ENCODE peak calls at places on chromosome 15, in six cellular contexts. E is GM12892; S is Peyer's patch; H is activated CD4-positive, alpha-beta T cell treated with anti-CD3 and anti-CD28 coated beads, Interleukin-2, amount 50 U/mL, for 1 hour; P is activated naive CD4-positive, alpha-beta T cell; G is non-pigmented ciliary epithelial cell. R is an unnamed sample.
A peak's percentile ranks its signal among the peaks of the same experiment; 100 is the strongest.

GRCh38 chr15:74038707-74039655 is 43.4 kb downstream of the GOLGA6A start:
- DNase-seq in P (no peak), H (no peak), G (no peak), E (no peak), S (no peak), R (no peak)

GRCh38 chr15:85335193-85335939 is 45.0 kb upstream of the AKAP13 start:
- DNase-seq in S (no peak), H (no peak), P (no peak), G (no peak), E (no peak), R (no peak)

GRCh38 chr15:77024273-77025065 is 29.5 kb downstream of the PSTPIP1 start:
- DNase-seq in H (peak; percentile 67), G (no peak), E (peak; percentile 84), S (peak; percentile 80), P (peak; percentile 63), R (peak; percentile 92)

GRCh38 chr15:66714543-66714981 is 12.5 kb downstream of the SMAD6 start:
- DNase-seq in S (no peak), H (no peak), G (no peak), E (no peak), P (no peak), R (no peak)

GRCh38 chr15:80474224-80474619 is 70.0 kb downstream of the ARNT2 start:
- DNase-seq in P (no peak), E (no peak), H (no peak), S (no peak), G (no peak), R (no peak)

GRCh38 chr15:40591310-40591845 is 2.7 kb upstream of the KNL1 start:
- DNase-seq in E (no peak), H (no peak), S (no peak), G (no peak), P (no peak), R (no peak)

GRCh38 chr15:79195802-79196201 is 86.7 kb upstream of the ANKRD34C start:
- DNase-seq in S (no peak), H (no peak), E (no peak), P (no peak), G (no peak), R (no peak)

GRCh38 chr15:90063733-90064247 is 38.5 kb downstream of the IDH2 start:
- DNase-seq in E (no peak), S (no peak), G (no peak), P (no peak), H (no peak), R (no peak)

GRCh38 chr15:75696854-75697259 is 15.8 kb downstream of the CSPG4 start:
- DNase-seq in G (no peak), P (no peak), H (no peak), S (no peak), E (no peak), R (no peak)